ENCODE peak calls at places on chromosome 22, in four cellular contexts. N is naive thymus-derived CD4-positive, alpha-beta T cell; C is activated T-cell treated with anti-CD3 and anti-CD28 coated beads for 1 hour; O is posterior cingulate gyrus. G is an unnamed sample.

GRCh38 chr22:44583076-44583760 is 85.2 kb upstream of the RTL6 start:
- DNase-seq in N (no peak), C (no peak), O (no peak), G (no peak)

GRCh38 chr22:28594784-28595324 is 84.8 kb downstream of the TTC28 start:
- DNase-seq in N (peak), C (no peak), O (no peak), G (peak)

GRCh38 chr22:23282089-23282501 is 101.8 kb downstream of the BCR start:
- DNase-seq in N (no peak), C (no peak), O (peak), G (no peak)

GRCh38 chr22:46573781-46574437 is 36.5 kb upstream of the CELSR1 start:
- DNase-seq in N (no peak), C (no peak), O (no peak), G (no peak)

GRCh38 chr22:48874956-48875355 is 952.7 kb downstream of the BRD1 start:
- DNase-seq in N (no peak), C (no peak), O (no peak), G (no peak)

GRCh38 chr22:19143967-19144400 is 467 bp downstream of the ESS2 start:
- DNase-seq in N (peak), C (no peak), O (no peak), G (peak)

GRCh38 chr22:35524966-35525686 is 15.5 kb upstream of the RASD2 start:
- DNase-seq in N (no peak), C (no peak), O (peak), G (no peak)

GRCh38 chr22:45477366-45478107 is 25.1 kb upstream of the FBLN1 start:
- DNase-seq in N (no peak), C (no peak), O (no peak), G (no peak)

GRCh38 chr22:44179196-44179988 is 1.3 kb upstream of the PARVG start:
- DNase-seq in N (no peak), C (no peak), O (no peak), G (no peak)

GRCh38 chr22:45830531-45831245 is 146.3 kb downstream of the WNT7B start:
- DNase-seq in N (no peak), C (no peak), O (no peak), G (no peak)

GRCh38 chr22:43642319-43642718 is 169.8 kb downstream of the EFCAB6 start:
- DNase-seq in N (no peak), C (no peak), O (no peak), G (no peak)

GRCh38 chr22:28019360-28019759 is 100.3 kb upstream of the PITPNB start:
- DNase-seq in N (no peak), C (no peak), O (no peak), G (no peak)

GRCh38 chr22:46450931-46451660 is 86.3 kb downstream of the CELSR1 start:
- DNase-seq in N (no peak), C (no peak), O (no peak), G (no peak)

GRCh38 chr22:49582171-49582570 is 245.5 kb downstream of the BRD1 start:
- DNase-seq in N (no peak), C (no peak), O (peak), G (no peak)

GRCh38 chr22:20463324-20464095 is 25.9 kb upstream of the SCARF2 start:
- DNase-seq in N (peak), C (peak), O (no peak), G (peak)

GRCh38 chr22:45676024-45676423 is 4.4 kb downstream of the ATXN10 start:
- DNase-seq in N (no peak), C (no peak), O (no peak), G (no peak)

GRCh38 chr22:44580756-44581435 is 82.9 kb upstream of the RTL6 start:
- DNase-seq in N (no peak), C (no peak), O (peak), G (no peak)

GRCh38 chr22:33781396-33781795 is 138.9 kb downstream of the LARGE1 start:
- DNase-seq in N (no peak), C (no peak), O (no peak), G (no peak)

GRCh38 chr22:24305260-24305692 is 34.6 kb downstream of the SPECC1L start:
- DNase-seq in N (peak), C (no peak), O (no peak), G (peak)

GRCh38 chr22:38016182-38017078 is 32.1 kb upstream of the SOX10 start:
- DNase-seq in N (no peak), C (no peak), O (peak), G (no peak)

GRCh38 chr22:36155702-36156101 is 4.9 kb downstream of the APOL3 start:
- DNase-seq in N (no peak), C (no peak), O (no peak), G (no peak)

GRCh38 chr22:46737105-46737975 is 712 bp downstream of the CERK start:
- DNase-seq in N (peak), C (peak), O (no peak), G (peak)

GRCh38 chr22:38982008-38982927 is at the start of gene APOBEC3B:
- DNase-seq in N (peak), C (peak), O (no peak), G (peak)

GRCh38 chr22:43698403-43698802 is 113.7 kb downstream of the EFCAB6 start:
- DNase-seq in N (no peak), C (no peak), O (no peak), G (no peak)

GRCh38 chr22:49637255-49637760 is 190.4 kb downstream of the BRD1 start:
- DNase-seq in N (no peak), C (no peak), O (no peak), G (no peak)

GRCh38 chr22:39155421-39155820 is 2.9 kb upstream of the CBX7 start:
- DNase-seq in N (no peak), C (no peak), O (peak), G (no peak)

GRCh38 chr22:47390026-47390970 is 627.8 kb downstream of the TBC1D22A start:
- DNase-seq in N (no peak), C (no peak), O (no peak), G (no peak)

GRCh38 chr22:38215156-38216038 is 13.6 kb downstream of the MAFF start:
- DNase-seq in N (no peak), C (no peak), O (no peak), G (no peak)

GRCh38 chr22:28179392-28179791 is 260.3 kb upstream of the PITPNB start:
- DNase-seq in N (no peak), C (no peak), O (no peak), G (no peak)

GRCh38 chr22:45863981-45864751 is 112.8 kb downstream of the WNT7B start:
- DNase-seq in N (peak), C (peak), O (no peak), G (peak)

GRCh38 chr22:29670615-29671014 is 49.2 kb upstream of the CABP7 start:
- DNase-seq in N (no peak), C (no peak), O (no peak), G (no peak)

GRCh38 chr22:22687638-22688500 is 43.5 kb downstream of the GGTLC2 start:
- DNase-seq in N (no peak), C (no peak), O (no peak), G (no peak)

GRCh38 chr22:49150801-49151221 is 676.9 kb downstream of the BRD1 start:
- DNase-seq in N (no peak), C (no peak), O (no peak), G (no peak)

GRCh38 chr22:49815641-49816071 is 12.0 kb downstream of the BRD1 start:
- DNase-seq in N (no peak), C (no peak), O (no peak), G (no peak)

GRCh38 chr22:38352436-38352835 is 35.2 kb upstream of the CSNK1E start:
- DNase-seq in N (no peak), C (no peak), O (no peak), G (no peak)

GRCh38 chr22:27416553-27417427 is 384.8 kb downstream of the MN1 start:
- DNase-seq in N (no peak), C (no peak), O (no peak), G (no peak)

GRCh38 chr22:47457509-47458300 is 695.3 kb downstream of the TBC1D22A start:
- DNase-seq in N (no peak), C (no peak), O (no peak), G (no peak)

GRCh38 chr22:24819487-24819886 is 13.5 kb downstream of the SGSM1 start:
- DNase-seq in N (no peak), C (no peak), O (no peak), G (no peak)

GRCh38 chr22:17980013-17980510 is 44.3 kb downstream of the MICAL3 start:
- DNase-seq in N (no peak), C (no peak), O (no peak), G (no peak)

G was measured in immature natural killer cell.